ENCODE peak calls at places on chromosomes 2 and 18, in eight cellular contexts. G is fibroblast of lung, Z is neural progenitor cell, W is osteoblast, I is heart left ventricle, L is SK-N-SH, H is AG04450, O is mammary epithelial cell. D is an unnamed sample.

GRCh38 chr2:85516649-85517389 is 22.1 kb upstream of the MAT2A start:
- DNase-seq in G (peak; percentile 11), Z (no peak), W (peak; percentile 2), I (no peak), L (no peak), H (no peak), O (no peak), D (no peak)

GRCh38 chr2:113324684-113325160 is 46.0 kb upstream of the PAX8 start:
- DNase-seq in G (peak; percentile 76), Z (peak; percentile 84), W (peak; percentile 93), I (peak; percentile 45), L (peak; percentile 93), H (peak; percentile 13), O (peak; percentile 65), D (peak; percentile 41)

GRCh38 chr2:207073791-207074678 is 91.7 kb downstream of the KLF7 start:
- DNase-seq in G (peak; percentile 14), Z (no peak), W (no peak), I (no peak), L (no peak), H (no peak), O (no peak), D (no peak)

GRCh38 chr2:179264238-179265081 is at the start of gene SESTD1:
- DNase-seq in G (peak; percentile 43), Z (peak; percentile 81), W (peak; percentile 88), I (peak; percentile 80), L (peak; percentile 91), H (no peak), O (peak; percentile 53), D (no peak)

GRCh38 chr2:57497489-57498096 is 549.0 kb upstream of the VRK2 start:
- DNase-seq in G (peak; percentile 45), Z (peak; percentile 74), W (peak; percentile 79), I (peak; percentile 6), L (peak; percentile 35), H (no peak), O (peak; percentile 24), D (peak; percentile 63)

GRCh38 chr18:70296289-70296688 is 7.4 kb downstream of the SOCS6 start:
- DNase-seq in G (peak; percentile 29), Z (peak; percentile 20), W (no peak), I (peak; percentile 45), L (peak; percentile 53), H (no peak), O (no peak), D (no peak)

GRCh38 chr18:44452346-44452745 is 228.3 kb upstream of the SETBP1 start:
- DNase-seq in G (peak; percentile 65), Z (no peak), W (no peak), I (peak; percentile 7), L (no peak), H (no peak), O (no peak), D (no peak)

GRCh38 chr2:218269900-218270720 is at the start of the genes AAMP and PNKD:
- DNase-seq in G (peak; percentile 99), Z (peak; percentile 100), W (peak; percentile 100), I (peak; percentile 100), L (peak; percentile 99), H (peak; percentile 99), O (peak; percentile 100), D (peak; percentile 99)

GRCh38 chr2:170310876-170311502 is 133.0 kb downstream of the MYO3B start:
- DNase-seq in G (no peak), Z (no peak), W (no peak), I (no peak), L (no peak), H (no peak), O (peak; percentile 58), D (no peak)

GRCh38 chr2:183995632-183996031 is 602.7 kb upstream of the ZNF804A start:
- DNase-seq in G (peak; percentile 85), Z (no peak), W (no peak), I (no peak), L (no peak), H (no peak), O (no peak), D (peak; percentile 61)

GRCh38 chr2:46018773-46019593 is 278.2 kb upstream of the EPAS1 start:
- DNase-seq in G (no peak), Z (no peak), W (no peak), I (no peak), L (no peak), H (no peak), O (no peak), D (no peak)

GRCh38 chr2:240704651-240705050 is 13.0 kb downstream of the AQP12A start:
- DNase-seq in G (no peak), Z (no peak), W (no peak), I (no peak), L (no peak), H (no peak), O (no peak), D (no peak)

GRCh38 chr2:152541712-152542111 is 175.5 kb downstream of the PRPF40A start:
- DNase-seq in G (no peak), Z (no peak), W (no peak), I (no peak), L (no peak), H (no peak), O (no peak), D (no peak)

GRCh38 chr18:21484851-21485636 is 115.5 kb downstream of the ESCO1 start:
- DNase-seq in G (peak; percentile 53), Z (no peak), W (peak; percentile 57), I (no peak), L (no peak), H (no peak), O (peak; percentile 26), D (peak; percentile 3)

GRCh38 chr2:27320958-27321543 is 1.8 kb downstream of the MPV17 start:
- DNase-seq in G (peak; percentile 98), Z (peak; percentile 19), W (peak; percentile 98), I (peak; percentile 68), L (peak; percentile 66), H (peak; percentile 96), O (peak; percentile 98), D (peak; percentile 98)

GRCh38 chr18:8661754-8662573 is 43.4 kb upstream of the MTCL1 start:
- DNase-seq in G (peak; percentile 73), Z (peak; percentile 83), W (no peak), I (no peak), L (peak; percentile 60), H (no peak), O (peak; percentile 36), D (peak; percentile 48)

GRCh38 chr2:211860224-211860623 is 678.4 kb downstream of the ERBB4 start:
- DNase-seq in G (no peak), Z (no peak), W (peak; percentile 66), I (no peak), L (peak; percentile 7), H (no peak), O (no peak), D (no peak)

DNA sequence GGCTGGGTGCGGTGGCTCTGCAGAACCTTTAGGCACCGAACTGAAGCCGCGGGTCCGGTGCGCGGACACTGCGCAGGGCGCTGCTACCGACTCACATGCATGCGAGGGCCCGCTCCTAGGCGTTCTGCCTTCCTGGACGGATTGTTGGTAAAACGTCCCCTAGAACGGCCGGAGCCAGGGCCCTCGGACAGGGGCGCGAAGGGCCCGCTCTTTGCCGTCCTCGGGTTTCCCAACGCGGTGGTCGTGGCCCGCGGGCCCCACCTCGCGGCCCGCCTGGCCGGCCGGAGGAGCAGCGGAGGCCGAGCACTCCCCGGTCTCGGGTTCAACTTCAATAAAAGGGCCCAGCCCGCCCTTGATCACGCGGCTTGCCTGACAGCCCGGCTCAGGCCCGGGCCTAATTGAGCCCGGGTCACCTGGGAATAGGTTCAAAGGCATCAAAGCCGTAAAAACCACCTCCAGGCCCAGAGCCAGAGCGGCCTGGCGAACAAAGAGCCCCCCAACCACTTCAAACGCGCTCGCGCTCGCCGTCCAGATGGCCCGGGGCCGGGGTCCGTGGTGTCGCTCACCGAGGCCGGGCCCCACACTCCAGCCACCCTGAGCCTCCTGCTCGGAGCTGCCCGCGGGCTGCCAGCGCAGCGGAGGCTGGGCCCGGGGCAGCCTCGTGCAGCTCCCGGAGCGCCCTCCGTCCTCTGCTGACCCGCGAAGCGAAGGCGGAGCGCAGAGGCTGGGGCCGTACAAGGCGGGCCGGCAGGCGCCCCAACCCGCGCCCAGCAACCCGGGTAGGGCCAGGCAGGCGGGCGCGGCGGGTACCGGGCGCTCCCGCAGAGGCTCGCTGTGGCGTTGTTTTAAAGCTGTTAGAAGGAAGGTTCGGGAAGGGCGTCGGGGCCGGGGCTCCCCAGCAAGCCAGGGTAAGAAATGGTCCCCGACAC is 1.1 kb upstream of the TWIST2 start:
- DNase-seq in G (peak; percentile 64), Z (peak; percentile 70), W (peak; percentile 92), I (no peak), L (no peak), H (no peak), O (no peak), D (no peak)
- H3K4me3 ChIP-seq in G (peak overlapping the region; percentile 58), Z (peak overlapping the region; percentile 56), W (peak overlapping the region; percentile 84), I (peak overlapping the region; percentile 55), L (no peak overlapping the region), H (peak overlapping the region; percentile 96), O (peak overlapping the region; percentile 61), D (peak overlapping the region; percentile 87)

GRCh38 chr2:181394741-181395437 is 62.3 kb upstream of the ITGA4 start:
- DNase-seq in G (no peak), Z (no peak), W (no peak), I (no peak), L (no peak), H (no peak), O (no peak), D (no peak)
- H3K27ac ChIP-seq in G (no peak overlapping the region), Z (no peak overlapping the region), W (no peak overlapping the region), I (no peak overlapping the region), L (no peak overlapping the region), H (no peak overlapping the region), O (no peak overlapping the region), D (no peak overlapping the region)

DNA sequence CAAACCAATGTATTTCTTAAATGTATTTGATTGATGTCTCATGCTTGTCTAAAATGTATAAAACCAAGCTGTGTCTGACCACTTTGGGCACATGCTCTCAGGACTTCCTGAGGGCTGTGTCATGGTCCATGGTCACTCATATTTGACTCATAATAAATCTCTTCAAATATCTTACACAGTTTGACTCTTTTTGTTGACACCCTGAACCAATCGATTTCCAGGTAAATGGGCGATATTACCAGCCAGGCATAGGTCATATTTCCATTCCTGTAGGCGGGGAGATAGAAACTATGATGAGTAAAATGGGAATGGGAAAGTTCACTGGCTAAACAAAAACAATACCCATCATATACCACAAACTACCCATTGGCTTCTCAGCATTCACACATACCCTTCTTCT is 9.3 kb upstream of the TRAPPC8 start:
- DNase-seq in G (no peak), Z (no peak), W (no peak), I (no peak), L (no peak), H (no peak), O (no peak), D (no peak)
- H3K4me3 ChIP-seq in G (no peak overlapping the region), Z (no peak overlapping the region), W (no peak overlapping the region), I (no peak overlapping the region), L (no peak overlapping the region), H (no peak overlapping the region), O (no peak overlapping the region), D (no peak overlapping the region)

DNA sequence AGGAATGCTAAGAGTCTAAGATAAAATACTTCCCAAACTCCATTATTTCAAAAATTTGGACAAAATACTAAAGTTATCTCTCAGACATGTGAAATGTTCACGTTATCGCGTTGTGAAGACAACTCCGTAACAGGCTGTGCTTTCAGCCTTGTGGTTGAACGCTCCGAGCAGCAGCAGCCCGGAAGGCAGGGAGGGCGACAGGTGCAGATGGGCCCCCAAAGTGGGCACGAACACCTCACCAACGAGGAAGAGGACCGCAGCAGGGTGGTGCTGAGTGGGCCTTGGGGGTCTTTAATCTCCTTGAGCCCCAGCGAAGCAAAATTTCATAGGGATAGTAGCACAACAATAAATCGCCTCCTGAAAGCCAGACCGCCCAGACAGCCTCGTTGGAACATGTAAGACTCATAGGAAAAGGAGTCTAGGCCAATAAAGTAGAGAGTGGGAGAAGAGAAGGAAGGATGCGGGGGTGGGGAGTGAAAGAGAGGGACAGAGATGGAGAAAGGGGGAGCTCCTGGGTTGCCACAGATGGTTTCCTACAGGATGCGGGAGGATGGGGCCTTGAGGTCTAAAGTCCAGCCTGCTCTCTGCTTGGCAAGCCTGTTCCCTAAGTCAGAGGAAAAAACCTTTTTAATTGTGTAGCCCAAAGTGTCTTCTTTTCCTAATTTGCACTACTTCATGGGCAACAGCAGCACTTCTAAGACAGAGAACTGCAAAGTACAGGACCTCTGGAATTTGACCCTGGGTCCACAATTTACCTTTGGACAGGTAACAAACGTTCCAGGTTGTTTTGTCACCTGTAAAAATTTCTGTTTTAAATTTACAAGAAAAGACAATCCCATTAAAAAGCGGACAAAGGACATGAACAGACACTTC is 1.3 kb upstream of the FAM110C start:
- DNase-seq in G (no peak), Z (no peak), W (no peak), I (no peak), L (no peak), H (no peak), O (no peak), D (no peak)
- H3K27ac ChIP-seq in G (no peak overlapping the region), Z (no peak overlapping the region), W (no peak overlapping the region), I (peak overlapping the region; percentile 90), L (no peak overlapping the region), H (no peak overlapping the region), O (peak overlapping the region; percentile 91), D (no peak overlapping the region)

D was measured in brain microvascular endothelial cell.